ENCODE peak calls at places on chromosomes 11 and 22, in eight cellular contexts. One of them, this sample, is unnamed.

GRCh38 chr11:114604179-114604813 is 8.7 kb upstream of the NXPE4 start:
- DNase-seq in body of pancreas: no peak
- DNase-seq in stomach: no peak
- DNase-seq in A549: no peak
- DNase-seq in esophagus muscularis mucosa: peak
- DNase-seq in pancreas: no peak
- DNase-seq in ovary: no peak
- DNase-seq in fibroblast of lung: no peak
- DNase-seq in this sample: no peak

GRCh38 chr11:134425816-134426536 is 13.9 kb upstream of the B3GAT1 start:
- DNase-seq in esophagus muscularis mucosa: no peak
- DNase-seq in A549: no peak
- DNase-seq in body of pancreas: no peak
- DNase-seq in stomach: no peak
- DNase-seq in pancreas: no peak
- DNase-seq in fibroblast of lung: no peak
- DNase-seq in ovary: no peak
- DNase-seq in this sample: no peak

GRCh38 chr11:67355023-67355793 is 1.9 kb upstream of the POLD4 start:
- DNase-seq in A549: peak
- DNase-seq in pancreas: no peak
- DNase-seq in ovary: peak
- DNase-seq in fibroblast of lung: no peak
- DNase-seq in stomach: no peak
- DNase-seq in body of pancreas: no peak
- DNase-seq in esophagus muscularis mucosa: no peak
- DNase-seq in this sample: no peak

GRCh38 chr11:65915821-65916251 is 3.0 kb downstream of the C11orf68 start:
- DNase-seq in pancreas: peak
- DNase-seq in ovary: peak
- DNase-seq in fibroblast of lung: peak
- DNase-seq in A549: peak
- DNase-seq in body of pancreas: peak
- DNase-seq in esophagus muscularis mucosa: no peak
- DNase-seq in stomach: peak
- DNase-seq in this sample: no peak

GRCh38 chr11:75812542-75813040 is 2.4 kb upstream of the UVRAG start:
- DNase-seq in A549: no peak
- DNase-seq in stomach: no peak
- DNase-seq in fibroblast of lung: no peak
- DNase-seq in esophagus muscularis mucosa: no peak
- DNase-seq in pancreas: no peak
- DNase-seq in ovary: no peak
- DNase-seq in body of pancreas: no peak
- DNase-seq in this sample: no peak

GRCh38 chr11:428295-428694 is 13.5 kb upstream of the SIGIRR start:
- DNase-seq in body of pancreas: no peak
- DNase-seq in ovary: no peak
- DNase-seq in pancreas: no peak
- DNase-seq in fibroblast of lung: no peak
- DNase-seq in A549: no peak
- DNase-seq in stomach: no peak
- DNase-seq in esophagus muscularis mucosa: no peak
- DNase-seq in this sample: no peak

GRCh38 chr11:125603207-125603606 is 10.6 kb downstream of the STT3A start:
- DNase-seq in body of pancreas: no peak
- DNase-seq in A549: no peak
- DNase-seq in esophagus muscularis mucosa: peak
- DNase-seq in stomach: no peak
- DNase-seq in pancreas: no peak
- DNase-seq in ovary: no peak
- DNase-seq in fibroblast of lung: peak
- DNase-seq in this sample: no peak

GRCh38 chr22:41596776-41597634 is 7.4 kb upstream of the PMM1 start:
- DNase-seq in body of pancreas: peak
- DNase-seq in A549: peak
- DNase-seq in pancreas: peak
- DNase-seq in stomach: peak
- DNase-seq in esophagus muscularis mucosa: no peak
- DNase-seq in fibroblast of lung: peak
- DNase-seq in ovary: peak
- DNase-seq in this sample: no peak

GRCh38 chr22:19169002-19169946 is 9.3 kb downstream of the SLC25A1 start:
- DNase-seq in pancreas: no peak
- DNase-seq in A549: no peak
- DNase-seq in ovary: no peak
- DNase-seq in esophagus muscularis mucosa: no peak
- DNase-seq in body of pancreas: no peak
- DNase-seq in stomach: no peak
- DNase-seq in fibroblast of lung: no peak
- DNase-seq in this sample: no peak

GRCh38 chr11:77042111-77042726 is 8.0 kb downstream of the B3GNT6 start:
- DNase-seq in esophagus muscularis mucosa: no peak
- DNase-seq in body of pancreas: no peak
- DNase-seq in A549: no peak
- DNase-seq in pancreas: no peak
- DNase-seq in fibroblast of lung: no peak
- DNase-seq in ovary: no peak
- DNase-seq in stomach: no peak
- DNase-seq in this sample: no peak

GRCh38 chr11:117300301-117300700 is 9.2 kb downstream of the BACE1-AS start:
- DNase-seq in body of pancreas: peak
- DNase-seq in ovary: peak
- DNase-seq in pancreas: peak
- DNase-seq in stomach: no peak
- DNase-seq in A549: no peak
- DNase-seq in fibroblast of lung: peak
- DNase-seq in esophagus muscularis mucosa: no peak
- DNase-seq in this sample: no peak

GRCh38 chr11:130439160-130439519 is 9.3 kb upstream of the ADAMTS15 start:
- DNase-seq in fibroblast of lung: no peak
- DNase-seq in esophagus muscularis mucosa: no peak
- DNase-seq in A549: no peak
- DNase-seq in ovary: no peak
- DNase-seq in body of pancreas: no peak
- DNase-seq in pancreas: no peak
- DNase-seq in stomach: no peak
- DNase-seq in this sample: no peak

GRCh38 chr11:64498151-64498550 is 92.9 kb upstream of the SLC22A12 start:
- DNase-seq in body of pancreas: peak
- DNase-seq in A549: no peak
- DNase-seq in fibroblast of lung: no peak
- DNase-seq in pancreas: no peak
- DNase-seq in stomach: no peak
- DNase-seq in ovary: no peak
- DNase-seq in esophagus muscularis mucosa: no peak
- DNase-seq in this sample: no peak

GRCh38 chr11:126884192-126884973 is 116.2 kb downstream of the KIRREL3 start:
- DNase-seq in esophagus muscularis mucosa: no peak
- DNase-seq in stomach: no peak
- DNase-seq in body of pancreas: no peak
- DNase-seq in fibroblast of lung: no peak
- DNase-seq in A549: no peak
- DNase-seq in ovary: no peak
- DNase-seq in pancreas: no peak
- DNase-seq in this sample: no peak

GRCh38 chr11:16895306-16895705 is 118.9 kb downstream of the PLEKHA7 start:
- DNase-seq in esophagus muscularis mucosa: no peak
- DNase-seq in body of pancreas: no peak
- DNase-seq in fibroblast of lung: no peak
- DNase-seq in stomach: no peak
- DNase-seq in A549: no peak
- DNase-seq in ovary: no peak
- DNase-seq in pancreas: no peak
- DNase-seq in this sample: no peak

GRCh38 chr11:11579012-11579755 is 42.6 kb downstream of the GALNT18 start:
- DNase-seq in stomach: no peak
- DNase-seq in pancreas: no peak
- DNase-seq in esophagus muscularis mucosa: no peak
- DNase-seq in fibroblast of lung: no peak
- DNase-seq in body of pancreas: no peak
- DNase-seq in A549: no peak
- DNase-seq in ovary: no peak
- DNase-seq in this sample: no peak

GRCh38 chr11:11580012-11580411 is 41.8 kb downstream of the GALNT18 start:
- DNase-seq in pancreas: no peak
- DNase-seq in ovary: no peak
- DNase-seq in body of pancreas: no peak
- DNase-seq in stomach: no peak
- DNase-seq in esophagus muscularis mucosa: no peak
- DNase-seq in fibroblast of lung: no peak
- DNase-seq in A549: no peak
- DNase-seq in this sample: no peak

GRCh38 chr11:11581493-11581880 is 40.3 kb downstream of the GALNT18 start:
- DNase-seq in esophagus muscularis mucosa: no peak
- DNase-seq in pancreas: no peak
- DNase-seq in A549: no peak
- DNase-seq in stomach: no peak
- DNase-seq in body of pancreas: no peak
- DNase-seq in ovary: no peak
- DNase-seq in fibroblast of lung: no peak
- DNase-seq in this sample: no peak

GRCh38 chr11:11582261-11582701 is 39.5 kb downstream of the GALNT18 start:
- DNase-seq in esophagus muscularis mucosa: no peak
- DNase-seq in fibroblast of lung: no peak
- DNase-seq in body of pancreas: no peak
- DNase-seq in ovary: no peak
- DNase-seq in pancreas: no peak
- DNase-seq in stomach: no peak
- DNase-seq in A549: no peak
- DNase-seq in this sample: no peak

GRCh38 chr11:11580831-11581492 is 40.8 kb downstream of the GALNT18 start:
- DNase-seq in fibroblast of lung: no peak
- DNase-seq in pancreas: no peak
- DNase-seq in ovary: no peak
- DNase-seq in esophagus muscularis mucosa: no peak
- DNase-seq in stomach: no peak
- DNase-seq in body of pancreas: no peak
- DNase-seq in A549: no peak
- DNase-seq in this sample: no peak
- H3K27ac ChIP-seq in fibroblast of lung: no peak
- H3K27ac ChIP-seq in pancreas: no peak
- H3K27ac ChIP-seq in ovary: no peak
- H3K27ac ChIP-seq in esophagus muscularis mucosa: peak
- H3K27ac ChIP-seq in stomach: no peak
- H3K27ac ChIP-seq in body of pancreas: no peak
- H3K27ac ChIP-seq in A549: peak
- H3K27ac ChIP-seq in this sample: no peak

DNA sequence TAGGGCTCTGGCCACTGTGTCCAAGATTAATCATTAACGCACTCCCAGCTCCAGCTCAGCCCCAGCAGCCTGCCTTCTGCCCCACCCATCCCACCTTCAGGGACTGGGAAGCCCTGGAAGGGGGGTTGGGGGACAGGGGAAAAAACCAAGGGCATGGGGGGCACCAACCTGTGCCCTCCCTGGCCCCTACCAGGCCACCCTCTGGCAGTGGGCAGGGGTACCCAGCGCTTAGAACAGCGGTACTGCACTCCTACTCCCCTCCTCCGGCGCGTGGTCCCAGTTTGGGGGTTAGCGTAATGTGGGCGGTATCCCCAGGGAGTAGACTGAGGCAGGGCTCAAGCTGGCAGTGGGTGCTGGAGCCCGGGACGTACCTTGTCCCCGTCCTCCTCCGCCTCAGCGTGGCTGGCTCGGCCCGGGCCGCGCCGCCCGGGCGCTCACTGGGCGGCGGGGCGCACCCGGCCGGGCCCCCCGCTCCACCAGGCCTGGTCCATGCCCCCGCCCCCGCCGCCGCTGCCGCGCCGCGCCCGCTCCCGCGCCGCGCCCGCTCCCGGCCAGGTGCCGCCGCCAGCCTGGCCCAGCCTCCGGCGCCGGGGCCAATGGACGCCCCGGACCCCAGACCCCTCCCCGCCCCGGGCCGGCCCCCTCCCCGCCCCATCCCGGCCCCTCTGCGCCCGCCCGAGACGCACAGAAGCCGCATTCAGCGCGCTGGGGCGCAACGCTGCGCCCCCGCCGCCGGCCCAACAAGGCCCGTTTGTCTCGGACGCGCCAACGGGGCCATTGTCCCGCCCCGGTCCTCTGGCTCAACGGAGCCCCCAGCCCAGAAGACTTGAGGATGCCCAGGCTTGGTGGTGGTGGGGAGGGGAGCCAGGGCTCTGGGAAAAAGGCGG is at the start of gene GAL3ST1:
- DNase-seq in esophagus muscularis mucosa: no peak
- DNase-seq in A549: peak
- DNase-seq in pancreas: peak
- DNase-seq in ovary: peak
- DNase-seq in fibroblast of lung: no peak
- DNase-seq in stomach: peak
- DNase-seq in body of pancreas: peak
- DNase-seq in this sample: no peak
- H3K4me3 ChIP-seq in esophagus muscularis mucosa: peak
- H3K4me3 ChIP-seq in A549: peak
- H3K4me3 ChIP-seq in pancreas: no peak
- H3K4me3 ChIP-seq in ovary: no peak
- H3K4me3 ChIP-seq in fibroblast of lung: no peak
- H3K4me3 ChIP-seq in stomach: peak
- H3K4me3 ChIP-seq in body of pancreas: no peak
- H3K4me3 ChIP-seq in this sample: no peak

GRCh38 chr22:48619721-48620120 is 1208.0 kb downstream of the BRD1 start:
- DNase-seq in pancreas: no peak
- DNase-seq in fibroblast of lung: no peak
- DNase-seq in ovary: no peak
- DNase-seq in body of pancreas: no peak
- DNase-seq in A549: no peak
- DNase-seq in stomach: no peak
- DNase-seq in esophagus muscularis mucosa: no peak
- DNase-seq in this sample: no peak
- H3K27ac ChIP-seq in pancreas: no peak
- H3K27ac ChIP-seq in fibroblast of lung: no peak
- H3K27ac ChIP-seq in ovary: no peak
- H3K27ac ChIP-seq in body of pancreas: no peak
- H3K27ac ChIP-seq in A549: no peak
- H3K27ac ChIP-seq in stomach: no peak
- H3K27ac ChIP-seq in esophagus muscularis mucosa: no peak
- H3K27ac ChIP-seq in this sample: no peak

GRCh38 chr11:79393362-79394043 is 47.3 kb downstream of the TENM4 start:
- DNase-seq in pancreas: no peak
- DNase-seq in A549: peak
- DNase-seq in ovary: peak
- DNase-seq in esophagus muscularis mucosa: no peak
- DNase-seq in body of pancreas: peak
- DNase-seq in fibroblast of lung: no peak
- DNase-seq in stomach: no peak
- DNase-seq in this sample: no peak

GRCh38 chr11:79388201-79388600 is 52.6 kb downstream of the TENM4 start:
- DNase-seq in fibroblast of lung: no peak
- DNase-seq in ovary: no peak
- DNase-seq in A549: no peak
- DNase-seq in esophagus muscularis mucosa: no peak
- DNase-seq in body of pancreas: no peak
- DNase-seq in stomach: no peak
- DNase-seq in pancreas: no peak
- DNase-seq in this sample: no peak

GRCh38 chr11:79396001-79396400 is 44.8 kb downstream of the TENM4 start:
- DNase-seq in esophagus muscularis mucosa: no peak
- DNase-seq in ovary: no peak
- DNase-seq in stomach: no peak
- DNase-seq in fibroblast of lung: no peak
- DNase-seq in body of pancreas: no peak
- DNase-seq in pancreas: no peak
- DNase-seq in A549: no peak
- DNase-seq in this sample: no peak

GRCh38 chr11:79390923-79391322 is 49.9 kb downstream of the TENM4 start:
- DNase-seq in body of pancreas: no peak
- DNase-seq in A549: no peak
- DNase-seq in esophagus muscularis mucosa: no peak
- DNase-seq in pancreas: no peak
- DNase-seq in stomach: no peak
- DNase-seq in fibroblast of lung: no peak
- DNase-seq in ovary: no peak
- DNase-seq in this sample: no peak

GRCh38 chr11:79390477-79390876 is 50.4 kb downstream of the TENM4 start:
- DNase-seq in esophagus muscularis mucosa: no peak
- DNase-seq in stomach: no peak
- DNase-seq in body of pancreas: no peak
- DNase-seq in A549: no peak
- DNase-seq in fibroblast of lung: no peak
- DNase-seq in pancreas: no peak
- DNase-seq in ovary: peak
- DNase-seq in this sample: no peak
- H3K4me3 ChIP-seq in esophagus muscularis mucosa: no peak
- H3K4me3 ChIP-seq in stomach: no peak
- H3K4me3 ChIP-seq in body of pancreas: no peak
- H3K4me3 ChIP-seq in A549: no peak
- H3K4me3 ChIP-seq in fibroblast of lung: no peak
- H3K4me3 ChIP-seq in pancreas: no peak
- H3K4me3 ChIP-seq in ovary: no peak
- H3K4me3 ChIP-seq in this sample: no peak

This sample was measured in effector memory CD4-positive, alpha-beta T cell.